ENCODE peak calls at places on chromosomes 6 and 20, in ten cellular contexts. N, C, S, J, P, R, T, F, H and X are unnamed samples.

GRCh38 chr6:49514571-49515484 is 15.1 kb downstream of the GLYATL3 start:
- DNase-seq in N (no peak), T (peak), S (no peak), F (no peak), R (no peak), H (no peak), J (no peak), P (no peak), C (no peak), X (no peak)

GRCh38 chr6:108395297-108395696 is 100.4 kb downstream of the AFG1L start:
- DNase-seq in N (no peak), P (no peak), S (no peak), F (no peak), J (no peak), C (no peak), T (no peak), R (no peak), H (no peak), X (no peak)

GRCh38 chr6:9516207-9516606 is 898.7 kb downstream of the TFAP2A start:
- DNase-seq in H (no peak), J (no peak), F (no peak), N (no peak), C (no peak), R (no peak), S (no peak), T (peak), P (peak), X (no peak)

GRCh38 chr6:86686496-86686895 is 250.8 kb upstream of the HTR1E start:
- DNase-seq in H (no peak), J (no peak), N (no peak), C (no peak), F (no peak), P (no peak), S (no peak), R (no peak), T (no peak), X (no peak)

GRCh38 chr6:41732601-41733348 is 2.6 kb downstream of the TFEB start:
- DNase-seq in N (no peak), F (no peak), H (no peak), P (peak), T (no peak), S (peak), R (no peak), J (peak), C (no peak), X (no peak)

GRCh38 chr6:161140554-161140875 is 133.3 kb downstream of the AGPAT4 start:
- DNase-seq in T (no peak), F (no peak), J (no peak), H (no peak), S (no peak), R (peak), C (no peak), P (no peak), N (peak), X (no peak)

GRCh38 chr6:28224131-28225055 is 682 bp upstream of the ZSCAN9 start:
- DNase-seq in N (no peak), F (no peak), R (no peak), P (no peak), H (no peak), C (no peak), S (no peak), J (no peak), T (no peak), X (no peak)

GRCh38 chr6:11685411-11686093 is 93.1 kb downstream of the ADTRP start:
- DNase-seq in H (peak), R (no peak), N (no peak), S (no peak), P (no peak), F (no peak), J (no peak), C (no peak), T (peak), X (no peak)

GRCh38 chr6:31842056-31842455 is 14.5 kb downstream of the HSPA1B start:
- DNase-seq in P (no peak), C (no peak), S (no peak), T (no peak), R (no peak), F (peak), N (no peak), H (no peak), J (no peak), X (no peak)

GRCh38 chr6:130365166-130366010 is 429 bp upstream of the TMEM200A start:
- DNase-seq in H (peak), F (peak), P (peak), R (peak), N (peak), J (peak), C (peak), T (peak), S (peak), X (no peak)

GRCh38 chr20:12949429-12949980 is 59.3 kb upstream of the SPTLC3 start:
- DNase-seq in F (no peak), P (peak), S (no peak), T (no peak), N (no peak), R (no peak), J (no peak), H (no peak), C (no peak), X (no peak)

GRCh38 chr6:145119091-145119490 is 616.2 kb downstream of the EPM2A start:
- DNase-seq in T (no peak), C (no peak), S (no peak), J (no peak), H (no peak), N (no peak), R (no peak), P (no peak), F (no peak), X (no peak)

GRCh38 chr20:25319241-25320034 is 71.2 kb downstream of the ABHD12 start:
- DNase-seq in J (peak), S (no peak), F (no peak), H (no peak), R (peak), N (no peak), P (no peak), C (no peak), T (no peak), X (no peak)

GRCh38 chr6:107563694-107564093 is 73.8 kb downstream of the SOBP start:
- DNase-seq in H (no peak), F (no peak), S (no peak), R (no peak), N (no peak), J (no peak), T (no peak), C (no peak), P (no peak), X (no peak)

GRCh38 chr6:124577734-124578281 is 384.4 kb upstream of the RNF217 start:
- DNase-seq in F (no peak), P (no peak), J (no peak), H (no peak), S (no peak), N (no peak), C (no peak), T (no peak), R (peak), X (no peak)

GRCh38 chr20:8309638-8310037 is 177.6 kb downstream of the PLCB1 start:
- DNase-seq in C (no peak), F (no peak), N (no peak), R (no peak), H (no peak), J (no peak), S (no peak), P (no peak), T (no peak), X (no peak)

GRCh38 chr20:34880095-34880680 is 3.8 kb downstream of the ACSS2 start:
- DNase-seq in R (no peak), C (no peak), T (no peak), N (no peak), H (no peak), J (peak), F (no peak), P (no peak), S (no peak), X (no peak)